ENCODE peak calls at places on chromosomes 1 and 21, in nine cellular contexts. T is A549; S is NCI-H510A; X is cardiac muscle cell; Z is T1000; E is epithelial cell of esophagus; C is HEK293T; D is HAP-1; M is stimulated activated CD4-positive, alpha-beta T cell treated with anti-CD3 and anti-CD28 coated beads, Interleukin-2, amount 100 ng/mL, for 24 hours. J is an unnamed sample.

GRCh38 chr1:175089319-175089718 is 21.7 kb downstream of the TNN start:
- DNase-seq in T (no peak), S (no peak), X (no peak), Z (no peak), E (no peak), C (no peak), D (peak), M (no peak), J (no peak)

GRCh38 chr1:214107322-214108096 is 119.7 kb downstream of the PROX1 start:
- DNase-seq in T (no peak), S (no peak), X (peak), Z (no peak), E (no peak), C (no peak), D (no peak), M (no peak), J (no peak)

GRCh38 chr1:198538579-198539364 is 1.7 kb downstream of the ATP6V1G3 start:
- DNase-seq in T (no peak), S (no peak), X (no peak), Z (no peak), E (no peak), C (no peak), D (no peak), M (no peak), J (no peak)

GRCh38 chr1:12057382-12057781 is 5.7 kb upstream of the TNFRSF8 start:
- DNase-seq in T (no peak), S (no peak), X (no peak), Z (no peak), E (peak), C (no peak), D (no peak), M (no peak), J (no peak)

GRCh38 chr21:44969965-44970755 is 30.3 kb downstream of the SLX9 start:
- DNase-seq in T (no peak), S (no peak), X (no peak), Z (no peak), E (peak), C (no peak), D (no peak), M (no peak), J (no peak)

GRCh38 chr1:232227171-232227740 is 402.7 kb downstream of the SIPA1L2 start:
- DNase-seq in T (no peak), S (no peak), X (peak), Z (no peak), E (no peak), C (no peak), D (peak), M (no peak), J (peak)

GRCh38 chr21:42666023-42666747 is 12.8 kb downstream of the PDE9A start:
- DNase-seq in T (peak), S (no peak), X (no peak), Z (no peak), E (no peak), C (peak), D (no peak), M (peak), J (no peak)

GRCh38 chr1:226639631-226640061 is 91.1 kb downstream of the STUM start:
- DNase-seq in T (no peak), S (no peak), X (no peak), Z (no peak), E (no peak), C (no peak), D (no peak), M (no peak), J (no peak)

GRCh38 chr1:172902861-172903381 is 147.8 kb downstream of the TNFSF18 start:
- DNase-seq in T (no peak), S (no peak), X (no peak), Z (no peak), E (peak), C (no peak), D (no peak), M (no peak), J (no peak)

GRCh38 chr1:232950919-232951579 is 638 bp downstream of the NTPCR start:
- DNase-seq in T (peak), S (peak), X (peak), Z (no peak), E (peak), C (peak), D (peak), M (peak), J (peak)

GRCh38 chr1:225890346-225891228 is 1.6 kb upstream of the LEFTY1 start:
- DNase-seq in T (no peak), S (no peak), X (no peak), Z (no peak), E (no peak), C (no peak), D (no peak), M (no peak), J (no peak)

GRCh38 chr1:75722966-75723365 is 1.5 kb upstream of the ACADM start:
- DNase-seq in T (no peak), S (no peak), X (no peak), Z (no peak), E (peak), C (no peak), D (no peak), M (no peak), J (no peak)

GRCh38 chr1:56931686-56932085 is 34.1 kb downstream of the C8B start:
- DNase-seq in T (no peak), S (no peak), X (no peak), Z (no peak), E (no peak), C (no peak), D (no peak), M (no peak), J (no peak)

GRCh38 chr1:53737648-53738204 is 1.2 kb downstream of the GLIS1 start:
- DNase-seq in T (no peak), S (no peak), X (peak), Z (no peak), E (no peak), C (no peak), D (no peak), M (no peak), J (no peak)

GRCh38 chr1:243268751-243269460 is 13.1 kb downstream of the SDCCAG8 start:
- DNase-seq in T (peak), S (no peak), X (peak), Z (no peak), E (no peak), C (no peak), D (no peak), M (no peak), J (no peak)

GRCh38 chr1:167529829-167530474 is 11.6 kb upstream of the CD247 start:
- DNase-seq in T (no peak), S (no peak), X (no peak), Z (no peak), E (no peak), C (no peak), D (no peak), M (no peak), J (no peak)

GRCh38 chr21:45283019-45283610 is 4.6 kb downstream of the POFUT2 start:
- DNase-seq in T (no peak), S (no peak), X (no peak), Z (no peak), E (no peak), C (no peak), D (no peak), M (no peak), J (no peak)

GRCh38 chr21:42027085-42027803 is 17.1 kb upstream of the ZBTB21 start:
- DNase-seq in T (no peak), S (no peak), X (no peak), Z (no peak), E (no peak), C (no peak), D (no peak), M (no peak), J (no peak)

GRCh38 chr1:147600119-147601111 is 59.1 kb downstream of the BCL9 start:
- DNase-seq in T (peak), S (no peak), X (peak), Z (no peak), E (peak), C (peak), D (peak), M (no peak), J (no peak)

GRCh38 chr1:201538618-201539551 is at the start of gene NAV1:
- DNase-seq in T (peak), S (peak), X (peak), Z (peak), E (no peak), C (peak), D (no peak), M (no peak), J (no peak)

GRCh38 chr1:12201343-12202189 is 28.3 kb upstream of the VPS13D start:
- DNase-seq in T (no peak), S (no peak), X (no peak), Z (no peak), E (no peak), C (no peak), D (no peak), M (no peak), J (no peak)

GRCh38 chr1:213989740-213990472 is 2.1 kb downstream of the PROX1 start:
- DNase-seq in T (no peak), S (peak), X (no peak), Z (no peak), E (peak), C (no peak), D (no peak), M (no peak), J (no peak)

GRCh38 chr1:119953266-119953998 is 57.1 kb upstream of the ADAM30 start:
- DNase-seq in T (no peak), S (no peak), X (no peak), Z (no peak), E (no peak), C (no peak), D (no peak), M (no peak), J (no peak)

GRCh38 chr21:34865922-34866271 is 183.2 kb downstream of the RUNX1 start:
- DNase-seq in T (no peak), S (no peak), X (no peak), Z (no peak), E (peak), C (no peak), D (peak), M (peak), J (peak)

GRCh38 chr1:54377040-54377691 is 29.0 kb downstream of the SSBP3 start:
- DNase-seq in T (no peak), S (no peak), X (peak), Z (no peak), E (no peak), C (no peak), D (no peak), M (no peak), J (no peak)

GRCh38 chr1:111442457-111442856 is 6.6 kb downstream of the WDR77 start:
- DNase-seq in T (no peak), S (no peak), X (no peak), Z (no peak), E (no peak), C (no peak), D (no peak), M (peak), J (no peak)

GRCh38 chr21:24938592-24938991 is 668.7 kb downstream of the MRPL39 start:
- DNase-seq in T (no peak), S (no peak), X (no peak), Z (no peak), E (peak), C (no peak), D (no peak), M (no peak), J (no peak)

GRCh38 chr1:95309031-95309459 is 75.0 kb downstream of the RWDD3 start:
- DNase-seq in T (peak), S (peak), X (peak), Z (no peak), E (peak), C (peak), D (peak), M (no peak), J (peak)

GRCh38 chr1:7341145-7341900 is 429.8 kb upstream of the VAMP3 start:
- DNase-seq in T (no peak), S (peak), X (no peak), Z (no peak), E (no peak), C (no peak), D (no peak), M (no peak), J (no peak)

GRCh38 chr21:39215078-39215477 is 31.8 kb upstream of the PSMG1 start:
- DNase-seq in T (no peak), S (no peak), X (no peak), Z (no peak), E (no peak), C (no peak), D (no peak), M (no peak), J (no peak)

GRCh38 chr1:224054611-224055010 is 59.3 kb upstream of the FBXO28 start:
- DNase-seq in T (no peak), S (no peak), X (no peak), Z (no peak), E (peak), C (no peak), D (no peak), M (no peak), J (peak)

GRCh38 chr21:38171723-38172344 is 85.0 kb upstream of the KCNJ15 start:
- DNase-seq in T (peak), S (no peak), X (peak), Z (peak), E (peak), C (no peak), D (no peak), M (no peak), J (peak)

GRCh38 chr1:30763654-30764248 is 6.2 kb upstream of the LAPTM5 start:
- DNase-seq in T (no peak), S (no peak), X (no peak), Z (no peak), E (no peak), C (no peak), D (no peak), M (no peak), J (no peak)

GRCh38 chr1:229768232-229768631 is 142.2 kb downstream of the URB2 start:
- DNase-seq in T (no peak), S (no peak), X (no peak), Z (no peak), E (no peak), C (no peak), D (no peak), M (no peak), J (no peak)

J was measured in NT2/D1.